ENCODE peak calls at places on chromosomes 12 and 14, in five cellular contexts. E is breast epithelium, C is bronchial epithelial cell, J is A549, T is upper lobe of right lung. B is an unnamed sample.

GRCh38 chr12:62166525-62166924 is 93.7 kb upstream of the USP15 start:
- DNase-seq in E (no peak), C (no peak), J (no peak), T (no peak), B (no peak)

GRCh38 chr12:46451276-46452021 is 78.9 kb upstream of the SLC38A2 start:
- DNase-seq in E (no peak), C (peak), J (no peak), T (no peak), B (peak)

GRCh38 chr12:22858849-22859569 is 234.0 kb downstream of the ETNK1 start:
- DNase-seq in E (no peak), C (peak), J (no peak), T (no peak), B (peak)

GRCh38 chr14:31319701-31320100 is 100.6 kb downstream of the HEATR5A start:
- DNase-seq in E (no peak), C (no peak), J (no peak), T (no peak), B (no peak)

GRCh38 chr14:73140924-73141323 is 4.6 kb downstream of the PSEN1 start:
- DNase-seq in E (no peak), C (no peak), J (no peak), T (no peak), B (no peak)

GRCh38 chr12:68397566-68398158 is 65.5 kb upstream of the MDM1 start:
- DNase-seq in E (no peak), C (no peak), J (no peak), T (no peak), B (no peak)

GRCh38 chr14:73850940-73851339 is 691 bp upstream of the PTGR2 start:
- DNase-seq in E (no peak), C (peak), J (no peak), T (no peak), B (peak)

GRCh38 chr12:26701604-26702215 is 131.3 kb downstream of the ITPR2 start:
- DNase-seq in E (no peak), C (peak), J (peak), T (no peak), B (peak)

GRCh38 chr14:97977711-97978261 is 1180.6 kb downstream of the VRK1 start:
- DNase-seq in E (peak), C (peak), J (no peak), T (peak), B (peak)

GRCh38 chr12:79844693-79845092 is 90.2 kb downstream of the PPP1R12A start:
- DNase-seq in E (no peak), C (peak), J (peak), T (no peak), B (peak)

GRCh38 chr12:15151141-15152091 is 69.8 kb downstream of the RERG start:
- DNase-seq in E (no peak), C (peak), J (no peak), T (no peak), B (peak)

GRCh38 chr14:64544607-64545312 is 4.2 kb downstream of the HSPA2 start:
- DNase-seq in E (no peak), C (no peak), J (no peak), T (no peak), B (no peak)

GRCh38 chr12:17976202-17976601 is 113.8 kb downstream of the RERGL start:
- DNase-seq in E (no peak), C (peak), J (no peak), T (no peak), B (peak)
- TF ChIP-seq CTCF in E (no peak), C (peak), J (no peak), T (no peak), B (peak)

DNA sequence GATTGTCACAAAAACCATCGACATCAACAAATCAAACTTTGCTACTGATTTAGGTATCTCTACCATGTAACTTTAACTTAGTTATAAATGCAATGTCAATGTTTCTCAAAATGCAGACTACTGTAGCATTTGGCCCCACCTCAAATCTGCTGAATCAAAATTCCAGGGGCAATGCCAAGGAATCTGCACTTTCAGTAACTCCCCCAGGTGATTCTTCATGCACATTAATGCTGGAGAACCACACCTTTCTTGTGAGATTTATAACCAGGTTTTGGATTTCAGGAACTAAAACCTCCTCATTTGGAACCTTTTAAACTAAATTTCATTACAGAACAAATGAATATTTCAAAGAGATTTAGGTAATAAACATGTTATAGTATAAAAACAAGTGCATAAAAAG is 4.9 kb downstream of the ATP2B1 start:
- DNase-seq in E (no peak), C (no peak), J (no peak), T (no peak), B (no peak)
- H3K4me3 ChIP-seq in E (no peak), C (no peak), J (no peak), T (no peak), B (no peak)

DNA sequence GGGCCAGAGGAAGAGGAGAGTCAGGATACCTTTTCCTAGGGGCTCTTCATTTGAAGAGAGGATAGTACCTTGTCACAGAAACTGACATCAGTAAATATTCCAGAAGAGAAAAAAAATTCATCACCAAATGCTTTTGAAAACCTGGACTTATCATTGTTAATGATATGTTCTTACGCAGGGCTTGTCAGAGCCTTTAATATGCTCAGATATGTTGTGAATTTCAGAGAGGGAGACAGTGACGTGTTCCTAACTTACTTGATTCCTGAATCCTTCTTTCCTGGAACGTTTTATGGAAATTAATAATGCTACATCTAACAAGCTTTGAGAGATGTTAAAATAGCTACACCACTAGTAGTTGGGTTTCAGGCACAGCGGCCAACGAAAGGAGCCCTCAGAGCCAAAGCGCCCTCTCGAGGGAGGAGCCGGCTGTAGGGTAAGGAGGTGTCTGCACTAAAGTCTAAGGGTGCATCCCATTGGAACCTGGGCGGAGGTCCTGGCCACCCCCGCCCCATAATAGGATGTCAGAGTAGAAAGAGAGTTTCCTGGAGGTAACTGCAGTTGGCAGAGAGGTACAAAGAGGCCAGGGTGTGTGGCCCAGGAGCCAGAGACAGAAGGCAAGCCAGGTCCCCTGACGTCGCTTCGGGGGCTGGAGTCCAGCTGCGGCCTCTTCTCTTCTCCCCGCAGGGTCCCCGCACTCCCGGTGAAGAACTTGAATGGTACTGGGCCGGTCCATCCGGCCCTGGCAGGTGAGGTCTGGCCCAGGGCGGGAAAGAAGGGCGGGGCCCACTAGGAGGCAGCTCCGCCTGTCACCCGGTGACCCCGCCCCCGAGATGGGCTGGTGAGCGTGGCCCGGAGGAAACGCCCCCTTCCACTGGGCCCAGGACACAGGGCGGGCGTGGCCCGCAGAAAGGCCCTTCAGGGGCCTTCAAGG is 36.2 kb downstream of the DTX1 start:
- DNase-seq in E (no peak), C (peak), J (peak), T (peak), B (peak)
- TF ChIP-seq CTCF in E (no peak), C (peak), J (peak), T (no peak), B (peak)

GRCh38 chr14:96105921-96106441 is 66.8 kb downstream of the C14orf132 start:
- DNase-seq in E (no peak), C (peak), J (no peak), T (no peak), B (peak)
- H3K4me3 ChIP-seq in E (no peak), C (no peak), J (no peak), T (no peak), B (no peak)

GRCh38 chr12:72000969-72001648 is 62.5 kb downstream of the TPH2 start:
- DNase-seq in E (no peak), C (no peak), J (no peak), T (no peak), B (no peak)

GRCh38 chr12:71994715-71995114 is 56.1 kb downstream of the TPH2 start:
- DNase-seq in E (no peak), C (no peak), J (no peak), T (no peak), B (no peak)

DNA sequence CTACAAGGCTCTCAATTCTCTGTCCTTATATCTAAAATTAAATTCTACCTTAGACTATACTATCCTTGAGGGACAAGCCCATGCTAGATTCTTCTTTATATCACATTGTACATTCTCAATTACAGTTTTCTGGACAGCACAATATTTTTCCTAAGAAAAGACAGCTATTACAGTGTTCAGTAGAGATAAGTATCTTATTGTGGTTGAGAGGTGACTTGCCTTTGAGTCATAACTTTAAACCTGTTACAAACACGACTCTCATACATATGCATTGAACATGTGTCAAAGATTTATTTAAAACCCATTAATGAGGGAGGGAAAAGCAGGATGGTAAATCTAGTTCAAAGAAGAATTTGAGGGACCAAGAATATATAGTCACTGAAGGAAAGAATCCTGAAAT is 61.1 kb downstream of the TPH2 start:
- DNase-seq in E (no peak), C (peak), J (no peak), T (no peak), B (peak)
- TF ChIP-seq CTCF in E (no peak), C (no peak), J (no peak), T (no peak), B (no peak)

DNA sequence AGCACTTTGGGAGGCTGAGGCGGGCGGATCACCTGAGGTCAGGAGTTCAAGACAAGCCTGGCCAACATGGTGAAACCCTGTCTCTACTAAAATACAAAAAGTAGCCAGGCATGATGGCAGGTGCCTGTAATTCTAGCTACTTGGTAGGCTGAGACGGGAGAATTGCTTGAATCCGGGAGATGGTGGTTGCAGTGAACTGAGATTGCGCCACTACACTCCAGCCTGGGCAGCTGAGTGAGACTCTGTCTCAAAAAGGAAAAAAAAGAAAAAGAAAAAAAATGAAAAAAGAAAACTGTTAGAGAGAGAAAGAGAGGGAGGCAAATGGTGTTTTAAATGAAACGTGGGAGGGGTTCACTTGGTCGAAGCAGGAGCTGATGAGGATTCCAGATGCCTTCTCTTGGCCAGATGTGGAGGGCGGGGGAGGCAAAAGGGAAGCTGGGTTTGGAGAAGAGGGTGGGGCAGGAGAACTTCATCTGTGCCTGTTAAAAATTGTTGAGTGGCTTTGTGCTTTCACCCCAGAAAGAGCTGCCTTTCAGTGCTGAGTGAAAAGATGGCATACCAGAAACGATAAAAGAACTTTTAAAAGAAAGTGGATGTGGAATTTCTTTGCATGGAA is 1.1 kb downstream of the EMP1 start:
- DNase-seq in E (no peak), C (no peak), J (no peak), T (peak), B (no peak)
- H3K4me3 ChIP-seq in E (peak), C (peak), J (peak), T (peak), B (peak)

DNA sequence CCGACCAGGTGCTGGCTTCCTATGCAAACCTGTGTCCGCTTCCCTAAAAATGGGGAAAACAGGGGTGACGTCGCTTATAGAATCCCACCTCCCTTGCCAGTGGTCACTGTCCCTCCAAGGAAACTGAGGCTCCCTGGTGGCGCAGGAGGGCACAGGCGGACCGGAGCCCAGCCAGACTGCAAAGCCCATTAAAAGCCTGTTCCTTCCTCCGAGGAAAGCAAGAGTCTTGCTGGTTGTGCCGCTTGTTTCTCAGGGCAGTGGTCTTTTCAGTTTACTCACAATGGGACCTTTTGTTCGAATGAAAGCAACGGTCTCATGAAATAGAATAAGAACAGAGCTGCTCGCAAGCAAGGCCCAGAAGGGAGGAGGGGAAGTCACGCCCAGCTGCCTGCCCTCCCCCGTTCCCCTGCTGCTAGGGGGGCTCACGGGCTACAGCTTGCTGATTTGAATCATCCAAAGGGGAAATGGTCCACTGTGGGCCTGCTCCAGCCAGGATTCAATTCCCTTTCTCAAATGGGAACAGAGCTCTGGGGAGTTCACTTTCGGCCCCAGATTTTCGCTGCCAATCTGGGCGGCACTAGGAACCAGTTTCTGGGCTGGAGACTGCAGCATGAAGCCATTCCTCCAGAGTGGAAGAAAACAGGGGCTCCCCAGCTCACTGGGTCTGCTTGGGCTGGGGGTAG is 4.6 kb upstream of the SELPLG start:
- DNase-seq in E (no peak), C (no peak), J (no peak), T (peak), B (no peak)
- TF ChIP-seq CTCF in E (no peak), C (no peak), J (no peak), T (no peak), B (no peak)

GRCh38 chr14:102316746-102317563 is 2.6 kb upstream of the ZNF839 start:
- DNase-seq in E (peak), C (peak), J (peak), T (peak), B (peak)

GRCh38 chr14:102320033-102320660 is 601 bp downstream of the ZNF839 start:
- DNase-seq in E (no peak), C (peak), J (peak), T (peak), B (peak)

GRCh38 chr14:102317564-102318248 is 1.8 kb upstream of the ZNF839 start:
- DNase-seq in E (no peak), C (peak), J (no peak), T (no peak), B (peak)

GRCh38 chr14:102319351-102320032 is at the start of gene ZNF839:
- DNase-seq in E (peak), C (peak), J (peak), T (peak), B (peak)

GRCh38 chr14:102318781-102319276 is 717 bp upstream of the ZNF839 start:
- DNase-seq in E (no peak), C (no peak), J (no peak), T (no peak), B (no peak)
- H3K4me3 ChIP-seq in E (peak), C (peak), J (peak), T (peak), B (peak)

DNA sequence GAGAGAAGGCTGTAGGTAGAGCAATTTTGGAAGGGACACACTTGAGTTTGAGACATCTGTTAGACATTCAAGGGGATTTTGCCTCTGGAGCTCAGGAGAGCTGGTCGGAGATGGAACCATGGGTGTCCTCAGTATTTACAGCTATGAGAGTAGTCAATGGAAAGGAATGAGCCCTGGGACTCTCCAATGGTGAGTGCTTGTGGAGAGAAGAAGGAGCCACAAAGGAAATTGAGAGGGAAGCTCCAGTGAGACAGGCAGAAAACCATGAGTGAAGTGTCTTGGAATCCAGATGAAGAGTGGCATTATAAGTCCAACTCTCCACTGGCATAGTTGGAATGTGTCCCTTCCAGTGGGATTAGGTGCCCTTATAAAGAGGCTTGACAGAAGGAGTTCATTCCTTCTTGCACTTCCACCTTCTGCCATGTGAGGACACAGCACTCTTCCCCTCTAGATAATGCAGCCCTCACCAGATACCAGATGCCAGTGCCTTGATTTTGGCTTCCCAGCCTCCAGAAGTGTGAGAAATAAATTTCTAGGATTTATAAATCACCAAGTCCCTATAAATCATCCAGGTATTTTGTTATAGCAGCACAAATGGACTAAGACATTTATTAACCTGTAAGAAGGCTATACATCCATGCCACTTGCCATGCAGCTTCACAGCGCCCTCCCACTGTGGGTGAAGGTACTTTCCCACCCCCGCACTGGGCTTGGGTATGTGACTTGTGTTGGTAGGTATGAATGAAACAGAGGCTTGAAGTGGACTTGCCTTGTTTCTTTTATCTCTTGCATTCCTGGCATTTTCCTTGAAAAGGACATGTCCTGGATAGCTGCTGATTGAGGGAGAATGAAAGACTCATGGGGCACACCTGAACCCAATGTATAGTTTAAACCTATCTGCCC is 27.3 kb downstream of the LLPH start:
- DNase-seq in E (no peak), C (no peak), J (no peak), T (no peak), B (peak)
- TF ChIP-seq CTCF in E (no peak), C (peak), J (no peak), T (no peak), B (peak)

GRCh38 chr14:90568405-90568804 is 171.6 kb downstream of the CALM1 start:
- DNase-seq in E (no peak), C (no peak), J (no peak), T (no peak), B (no peak)
- H3K4me3 ChIP-seq in E (no peak), C (no peak), J (no peak), T (no peak), B (no peak)

B was measured in epithelial cell of esophagus.